ENCODE peak calls at places on chromosomes 13 and 19, in eight cellular contexts. One of them, this sample, is unnamed.
A peak's percentile ranks its signal among the peaks of the same experiment; 100 is the strongest.

GRCh38 chr19:41740415-41741243 is 14.7 kb upstream of the CEACAM6 start:
- DNase-seq in psoas muscle: no peak
- DNase-seq in HFFc6: no peak
- DNase-seq in RWPE1: no peak
- DNase-seq in GM12865: no peak
- DNase-seq in endothelial cell: no peak
- DNase-seq in CD8-positive, alpha-beta T cell: no peak
- DNase-seq in gastrocnemius medialis: no peak
- DNase-seq in this sample: no peak

GRCh38 chr13:62629618-62630017 is 1214.0 kb upstream of the PCDH20 start:
- DNase-seq in psoas muscle: no peak
- DNase-seq in HFFc6: no peak
- DNase-seq in RWPE1: no peak
- DNase-seq in GM12865: no peak
- DNase-seq in endothelial cell: no peak
- DNase-seq in CD8-positive, alpha-beta T cell: no peak
- DNase-seq in gastrocnemius medialis: no peak
- DNase-seq in this sample: no peak

GRCh38 chr19:51469162-51469561 is 9.2 kb upstream of the CEACAM18 start:
- DNase-seq in psoas muscle: no peak
- DNase-seq in HFFc6: no peak
- DNase-seq in RWPE1: no peak
- DNase-seq in GM12865: no peak
- DNase-seq in endothelial cell: no peak
- DNase-seq in CD8-positive, alpha-beta T cell: no peak
- DNase-seq in gastrocnemius medialis: no peak
- DNase-seq in this sample: no peak

GRCh38 chr13:28250542-28250941 is 112.2 kb downstream of the PAN3 start:
- DNase-seq in psoas muscle: no peak
- DNase-seq in HFFc6: no peak
- DNase-seq in RWPE1: no peak
- DNase-seq in GM12865: no peak
- DNase-seq in endothelial cell: no peak
- DNase-seq in CD8-positive, alpha-beta T cell: no peak
- DNase-seq in gastrocnemius medialis: no peak
- DNase-seq in this sample: no peak

GRCh38 chr13:23956106-23956505 is 58.8 kb upstream of the C1QTNF9B start:
- DNase-seq in psoas muscle: no peak
- DNase-seq in HFFc6: peak; percentile 41
- DNase-seq in RWPE1: peak; percentile 77
- DNase-seq in GM12865: peak; percentile 52
- DNase-seq in endothelial cell: no peak
- DNase-seq in CD8-positive, alpha-beta T cell: no peak
- DNase-seq in gastrocnemius medialis: no peak
- DNase-seq in this sample: no peak

GRCh38 chr19:5107432-5108122 is 138.7 kb downstream of the KDM4B start:
- DNase-seq in psoas muscle: no peak
- DNase-seq in HFFc6: no peak
- DNase-seq in RWPE1: no peak
- DNase-seq in GM12865: no peak
- DNase-seq in endothelial cell: no peak
- DNase-seq in CD8-positive, alpha-beta T cell: no peak
- DNase-seq in gastrocnemius medialis: no peak
- DNase-seq in this sample: no peak

GRCh38 chr19:16136185-16137067 is 7.1 kb upstream of the HSH2D start:
- DNase-seq in psoas muscle: no peak
- DNase-seq in HFFc6: no peak
- DNase-seq in RWPE1: no peak
- DNase-seq in GM12865: peak; percentile 49
- DNase-seq in endothelial cell: no peak
- DNase-seq in CD8-positive, alpha-beta T cell: no peak
- DNase-seq in gastrocnemius medialis: no peak
- DNase-seq in this sample: no peak

GRCh38 chr13:82092312-82092711 is 1751.4 kb upstream of the SPRY2 start:
- DNase-seq in psoas muscle: no peak
- DNase-seq in HFFc6: no peak
- DNase-seq in RWPE1: no peak
- DNase-seq in GM12865: no peak
- DNase-seq in endothelial cell: no peak
- DNase-seq in CD8-positive, alpha-beta T cell: no peak
- DNase-seq in gastrocnemius medialis: no peak
- DNase-seq in this sample: no peak

GRCh38 chr19:12453495-12453894 is 12.7 kb upstream of the ZNF443 start:
- DNase-seq in psoas muscle: no peak
- DNase-seq in HFFc6: no peak
- DNase-seq in RWPE1: peak; percentile 14
- DNase-seq in GM12865: no peak
- DNase-seq in endothelial cell: no peak
- DNase-seq in CD8-positive, alpha-beta T cell: no peak
- DNase-seq in gastrocnemius medialis: no peak
- DNase-seq in this sample: no peak

GRCh38 chr19:41940443-41941409 is 12.5 kb upstream of the ERFL start:
- DNase-seq in psoas muscle: no peak
- DNase-seq in HFFc6: no peak
- DNase-seq in RWPE1: no peak
- DNase-seq in GM12865: peak; percentile 44
- DNase-seq in endothelial cell: no peak
- DNase-seq in CD8-positive, alpha-beta T cell: no peak
- DNase-seq in gastrocnemius medialis: no peak
- DNase-seq in this sample: no peak

GRCh38 chr13:97257800-97258799 is 36.0 kb downstream of the MBNL2 start:
- DNase-seq in psoas muscle: peak; percentile 79
- DNase-seq in HFFc6: peak; percentile 90
- DNase-seq in RWPE1: peak; percentile 81
- DNase-seq in GM12865: peak; percentile 52
- DNase-seq in endothelial cell: peak; percentile 56
- DNase-seq in CD8-positive, alpha-beta T cell: no peak
- DNase-seq in gastrocnemius medialis: peak; percentile 79
- DNase-seq in this sample: peak; percentile 78

GRCh38 chr19:49861127-49861526 is 6.2 kb downstream of the PNKP start:
- DNase-seq in psoas muscle: no peak
- DNase-seq in HFFc6: no peak
- DNase-seq in RWPE1: no peak
- DNase-seq in GM12865: peak; percentile 4
- DNase-seq in endothelial cell: no peak
- DNase-seq in CD8-positive, alpha-beta T cell: no peak
- DNase-seq in gastrocnemius medialis: peak; percentile 54
- DNase-seq in this sample: no peak

GRCh38 chr13:39913928-39914327 is 258.5 kb downstream of the COG6 start:
- DNase-seq in psoas muscle: no peak
- DNase-seq in HFFc6: no peak
- DNase-seq in RWPE1: no peak
- DNase-seq in GM12865: no peak
- DNase-seq in endothelial cell: no peak
- DNase-seq in CD8-positive, alpha-beta T cell: no peak
- DNase-seq in gastrocnemius medialis: peak; percentile 37
- DNase-seq in this sample: peak; percentile 14

GRCh38 chr19:39671739-39672363 is 16.1 kb downstream of the LGALS16 start:
- DNase-seq in psoas muscle: no peak
- DNase-seq in HFFc6: peak; percentile 38
- DNase-seq in RWPE1: peak; percentile 27
- DNase-seq in GM12865: peak; percentile 82
- DNase-seq in endothelial cell: peak; percentile 50
- DNase-seq in CD8-positive, alpha-beta T cell: peak; percentile 19
- DNase-seq in gastrocnemius medialis: no peak
- DNase-seq in this sample: peak; percentile 2

GRCh38 chr13:92677571-92677970 is 549.0 kb upstream of the GPC6 start:
- DNase-seq in psoas muscle: no peak
- DNase-seq in HFFc6: no peak
- DNase-seq in RWPE1: no peak
- DNase-seq in GM12865: no peak
- DNase-seq in endothelial cell: no peak
- DNase-seq in CD8-positive, alpha-beta T cell: no peak
- DNase-seq in gastrocnemius medialis: no peak
- DNase-seq in this sample: no peak

GRCh38 chr13:73497430-73497829 is 438.6 kb downstream of the KLF5 start:
- DNase-seq in psoas muscle: no peak
- DNase-seq in HFFc6: no peak
- DNase-seq in RWPE1: peak; percentile 85
- DNase-seq in GM12865: no peak
- DNase-seq in endothelial cell: no peak
- DNase-seq in CD8-positive, alpha-beta T cell: no peak
- DNase-seq in gastrocnemius medialis: no peak
- DNase-seq in this sample: no peak

GRCh38 chr19:5534787-5535586 is 32.8 kb downstream of the TINCR start:
- DNase-seq in psoas muscle: no peak
- DNase-seq in HFFc6: no peak
- DNase-seq in RWPE1: no peak
- DNase-seq in GM12865: peak; percentile 5
- DNase-seq in endothelial cell: peak; percentile 41
- DNase-seq in CD8-positive, alpha-beta T cell: no peak
- DNase-seq in gastrocnemius medialis: no peak
- DNase-seq in this sample: no peak

GRCh38 chr19:5291588-5292193 is 48.9 kb downstream of the PTPRS start:
- DNase-seq in psoas muscle: no peak
- DNase-seq in HFFc6: no peak
- DNase-seq in RWPE1: no peak
- DNase-seq in GM12865: no peak
- DNase-seq in endothelial cell: no peak
- DNase-seq in CD8-positive, alpha-beta T cell: no peak
- DNase-seq in gastrocnemius medialis: no peak
- DNase-seq in this sample: no peak

GRCh38 chr19:41023193-41023592 is 32.1 kb downstream of the CYP2B6 start:
- DNase-seq in psoas muscle: no peak
- DNase-seq in HFFc6: no peak
- DNase-seq in RWPE1: no peak
- DNase-seq in GM12865: no peak
- DNase-seq in endothelial cell: no peak
- DNase-seq in CD8-positive, alpha-beta T cell: no peak
- DNase-seq in gastrocnemius medialis: no peak
- DNase-seq in this sample: no peak

GRCh38 chr19:3294080-3294850 is 69.8 kb downstream of the CELF5 start:
- DNase-seq in psoas muscle: no peak
- DNase-seq in HFFc6: no peak
- DNase-seq in RWPE1: no peak
- DNase-seq in GM12865: no peak
- DNase-seq in endothelial cell: no peak
- DNase-seq in CD8-positive, alpha-beta T cell: no peak
- DNase-seq in gastrocnemius medialis: no peak
- DNase-seq in this sample: no peak

GRCh38 chr13:42065414-42065813 is 17.0 kb downstream of the DGKH start:
- DNase-seq in psoas muscle: no peak
- DNase-seq in HFFc6: no peak
- DNase-seq in RWPE1: no peak
- DNase-seq in GM12865: no peak
- DNase-seq in endothelial cell: no peak
- DNase-seq in CD8-positive, alpha-beta T cell: no peak
- DNase-seq in gastrocnemius medialis: no peak
- DNase-seq in this sample: no peak

DNA sequence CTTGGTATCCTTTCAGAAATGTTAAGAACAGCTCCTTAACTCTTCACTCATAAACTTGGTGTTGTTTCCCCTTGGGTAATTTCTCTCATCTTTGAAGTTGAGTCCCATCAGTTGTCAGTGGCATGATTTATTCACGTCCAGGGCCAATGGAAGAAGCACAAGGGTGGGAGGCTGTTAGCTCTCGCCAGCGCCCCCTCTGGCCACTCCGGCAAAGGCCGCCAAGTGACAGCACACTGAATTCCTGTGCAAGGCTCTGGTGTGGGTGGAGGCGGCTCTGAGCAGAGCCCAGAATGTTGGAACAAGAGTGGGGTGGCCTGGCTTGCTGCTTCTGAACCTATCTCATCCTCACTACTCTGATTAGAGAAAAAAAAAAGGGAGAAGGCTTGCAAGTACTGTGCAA is 13.1 kb upstream of the MEDAG start:
- DNase-seq in psoas muscle: peak; percentile 81
- DNase-seq in HFFc6: peak; percentile 19
- DNase-seq in RWPE1: no peak
- DNase-seq in GM12865: peak; percentile 18
- DNase-seq in endothelial cell: peak; percentile 76
- DNase-seq in CD8-positive, alpha-beta T cell: no peak
- DNase-seq in gastrocnemius medialis: peak; percentile 78
- DNase-seq in this sample: no peak
- TF ChIP-seq CTCF in psoas muscle: peak; percentile 8
- TF ChIP-seq CTCF in HFFc6: peak; percentile 77
- TF ChIP-seq CTCF in RWPE1: no peak
- TF ChIP-seq CTCF in GM12865: peak; percentile 45
- TF ChIP-seq CTCF in endothelial cell: peak; percentile 85
- TF ChIP-seq CTCF in CD8-positive, alpha-beta T cell: no peak
- TF ChIP-seq CTCF in gastrocnemius medialis: no peak
- TF ChIP-seq CTCF in this sample: peak; percentile 67

GRCh38 chr13:37769078-37769477 is 100.5 kb downstream of the TRPC4 start:
- DNase-seq in psoas muscle: no peak
- DNase-seq in HFFc6: no peak
- DNase-seq in RWPE1: peak; percentile 13
- DNase-seq in GM12865: no peak
- DNase-seq in endothelial cell: no peak
- DNase-seq in CD8-positive, alpha-beta T cell: no peak
- DNase-seq in gastrocnemius medialis: no peak
- DNase-seq in this sample: no peak
- TF ChIP-seq CTCF in psoas muscle: no peak
- TF ChIP-seq CTCF in HFFc6: peak; percentile 63
- TF ChIP-seq CTCF in RWPE1: no peak
- TF ChIP-seq CTCF in GM12865: no peak
- TF ChIP-seq CTCF in endothelial cell: no peak
- TF ChIP-seq CTCF in CD8-positive, alpha-beta T cell: no peak
- TF ChIP-seq CTCF in gastrocnemius medialis: no peak
- TF ChIP-seq CTCF in this sample: no peak

DNA sequence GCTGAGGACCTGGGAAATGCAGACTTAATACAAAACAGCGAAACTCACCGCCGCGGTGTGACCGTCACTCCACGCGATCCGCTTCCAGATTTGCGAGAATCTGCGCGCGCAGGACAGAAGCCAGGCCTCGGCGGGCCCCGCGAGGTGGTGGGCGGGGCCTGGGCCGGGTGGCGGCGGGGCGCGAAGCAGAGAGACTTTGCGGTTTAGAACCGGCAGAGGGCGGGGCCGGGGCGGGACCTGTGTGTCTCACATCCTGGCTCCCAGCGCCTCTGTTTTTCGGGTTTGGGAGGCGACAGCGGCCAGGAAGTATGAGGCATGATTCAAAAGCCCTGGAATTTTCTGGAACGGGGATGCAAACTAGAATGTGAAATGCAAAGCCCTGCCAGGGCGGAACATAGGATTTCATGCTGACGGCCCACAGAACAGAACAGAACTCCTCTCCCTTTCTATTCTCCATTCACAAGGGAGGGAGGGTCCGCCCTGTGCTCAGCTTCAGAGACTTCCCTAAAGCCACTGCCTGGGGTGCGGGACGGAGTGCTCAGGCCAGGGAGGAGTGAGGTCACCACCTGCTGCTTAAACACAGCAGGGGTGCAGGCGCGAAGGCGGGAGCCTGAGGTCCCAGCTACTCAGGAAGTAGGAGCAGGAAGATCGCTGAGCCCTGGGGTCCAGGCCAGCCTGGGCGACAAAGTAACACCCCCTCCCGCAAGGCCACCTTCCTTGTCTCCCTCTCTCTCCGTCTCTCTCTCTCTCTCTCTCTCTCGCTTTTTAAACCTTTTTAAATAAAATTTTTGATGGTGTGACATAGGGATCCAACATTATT is 44.2 kb downstream of the ZNF611 start:
- DNase-seq in psoas muscle: peak; percentile 96
- DNase-seq in HFFc6: peak; percentile 96
- DNase-seq in RWPE1: peak; percentile 89
- DNase-seq in GM12865: peak; percentile 92
- DNase-seq in endothelial cell: peak; percentile 94
- DNase-seq in CD8-positive, alpha-beta T cell: peak; percentile 88
- DNase-seq in gastrocnemius medialis: peak; percentile 82
- DNase-seq in this sample: peak; percentile 72
- TF ChIP-seq CTCF in psoas muscle: peak; percentile 30
- TF ChIP-seq CTCF in HFFc6: peak; percentile 66
- TF ChIP-seq CTCF in RWPE1: peak; percentile 15
- TF ChIP-seq CTCF in GM12865: no peak
- TF ChIP-seq CTCF in endothelial cell: peak; percentile 63
- TF ChIP-seq CTCF in CD8-positive, alpha-beta T cell: no peak
- TF ChIP-seq CTCF in gastrocnemius medialis: peak; percentile 26
- TF ChIP-seq CTCF in this sample: no peak

GRCh38 chr13:36453518-36453917 is 21.2 kb downstream of the CCNA1 start:
- DNase-seq in psoas muscle: no peak
- DNase-seq in HFFc6: no peak
- DNase-seq in RWPE1: no peak
- DNase-seq in GM12865: no peak
- DNase-seq in endothelial cell: no peak
- DNase-seq in CD8-positive, alpha-beta T cell: no peak
- DNase-seq in gastrocnemius medialis: no peak
- DNase-seq in this sample: peak; percentile 2
- TF ChIP-seq CTCF in psoas muscle: peak; percentile 7
- TF ChIP-seq CTCF in HFFc6: peak; percentile 44
- TF ChIP-seq CTCF in RWPE1: no peak
- TF ChIP-seq CTCF in GM12865: no peak
- TF ChIP-seq CTCF in endothelial cell: no peak
- TF ChIP-seq CTCF in CD8-positive, alpha-beta T cell: no peak
- TF ChIP-seq CTCF in gastrocnemius medialis: no peak
- TF ChIP-seq CTCF in this sample: peak; percentile 38